ENCODE peak calls at places on chromosomes 7 and 10, in seven cellular contexts. Z is right lobe of liver; M is left ventricle myocardium inferior; O is fibroblast of lung; I is RWPE1; Y is activated CD4-positive, alpha-beta T cell treated with anti-CD3 and anti-CD28 coated beads for 48 hours; J is HCEC 1CT. S is an unnamed sample.

GRCh38 chr7:34104992-34105391 is 199.7 kb downstream of the BMPER start:
- DNase-seq in Z (no peak), M (no peak), O (no peak), I (no peak), Y (no peak), J (no peak), S (no peak)

GRCh38 chr10:17516376-17516775 is 62.0 kb upstream of the ST8SIA6 start:
- DNase-seq in Z (no peak), M (no peak), O (no peak), I (no peak), Y (no peak), J (no peak), S (no peak)

GRCh38 chr7:4131043-4131442 is 551.1 kb upstream of the FOXK1 start:
- DNase-seq in Z (peak; percentile 10), M (no peak), O (no peak), I (no peak), Y (no peak), J (no peak), S (no peak)

GRCh38 chr10:75401569-75402485 is at the start of gene ZNF503:
- DNase-seq in Z (peak; percentile 98), M (peak; percentile 97), O (peak; percentile 98), I (peak; percentile 97), Y (peak; percentile 75), J (peak; percentile 97), S (peak; percentile 93)

GRCh38 chr10:21516270-21517131 is 9.0 kb downstream of the SKIDA1 start:
- DNase-seq in Z (peak; percentile 77), M (peak; percentile 62), O (peak; percentile 78), I (peak; percentile 38), Y (peak; percentile 67), J (peak; percentile 73), S (peak; percentile 82)

GRCh38 chr7:96414931-96415292 is 93.0 kb upstream of the SLC25A13 start:
- DNase-seq in Z (peak; percentile 39), M (no peak), O (peak; percentile 48), I (peak; percentile 10), Y (peak; percentile 56), J (peak; percentile 48), S (no peak)

GRCh38 chr7:918118-918425 is 36.4 kb downstream of the ADAP1 start:
- DNase-seq in Z (peak; percentile 12), M (no peak), O (no peak), I (no peak), Y (no peak), J (no peak), S (no peak)

GRCh38 chr10:126012485-126012884 is 116.1 kb downstream of the FANK1 start:
- DNase-seq in Z (no peak), M (no peak), O (no peak), I (peak; percentile 38), Y (no peak), J (peak; percentile 27), S (no peak)

GRCh38 chr10:124152139-124152780 is 58.9 kb upstream of the CHST15 start:
- DNase-seq in Z (no peak), M (peak; percentile 38), O (peak; percentile 82), I (peak; percentile 93), Y (no peak), J (peak; percentile 3), S (peak; percentile 77)

GRCh38 chr10:375885-376505 is 240.7 kb downstream of the ZMYND11 start:
- DNase-seq in Z (no peak), M (no peak), O (no peak), I (no peak), Y (no peak), J (no peak), S (no peak)

GRCh38 chr10:75070478-75071163 is 40.8 kb upstream of the SAMD8 start:
- DNase-seq in Z (no peak), M (peak; percentile 59), O (no peak), I (no peak), Y (no peak), J (no peak), S (no peak)